ENCODE peak calls at places on chromosomes 6 and 20, in four cellular contexts. X is nephron progenitor cell, P is natural killer cell, K is GM12865. B is an unnamed sample.

GRCh38 chr6:170024940-170025339 is 265.9 kb downstream of the DLL1 start:
- DNase-seq in X (no peak), P (no peak), K (no peak), B (no peak)

GRCh38 chr20:32611286-32611685 is 26.2 kb upstream of the NOL4L start:
- DNase-seq in X (no peak), P (no peak), K (no peak), B (no peak)

GRCh38 chr6:19849736-19850135 is 12.6 kb downstream of the ID4 start:
- DNase-seq in X (no peak), P (no peak), K (no peak), B (no peak)

GRCh38 chr20:41469868-41470267 is 103.2 kb upstream of the EMILIN3 start:
- DNase-seq in X (no peak), P (no peak), K (no peak), B (no peak)

GRCh38 chr6:97177905-97178304 is 105.1 kb downstream of the MMS22L start:
- DNase-seq in X (no peak), P (no peak), K (no peak), B (no peak)

GRCh38 chr6:10310826-10311225 is 104.0 kb downstream of the TFAP2A start:
- DNase-seq in X (no peak), P (no peak), K (no peak), B (no peak)

GRCh38 chr6:105120570-105120969 is 59.2 kb downstream of the POPDC3 start:
- DNase-seq in X (no peak), P (no peak), K (no peak), B (no peak)

GRCh38 chr6:33167374-33168148 is 24.7 kb downstream of the COL11A2 start:
- DNase-seq in X (no peak), P (no peak), K (no peak), B (no peak)

GRCh38 chr6:34487536-34487935 is 21.7 kb downstream of the PACSIN1 start:
- DNase-seq in X (no peak), P (no peak), K (no peak), B (no peak)

GRCh38 chr20:22207280-22207679 is 377.1 kb downstream of the FOXA2 start:
- DNase-seq in X (no peak), P (no peak), K (no peak), B (no peak)

GRCh38 chr6:42783177-42783875 is 1.5 kb downstream of the BICRAL start:
- DNase-seq in X (peak; percentile 65), P (peak; percentile 79), K (peak; percentile 89), B (peak; percentile 59)

GRCh38 chr6:35302604-35303218 is 5.1 kb downstream of the DEF6 start:
- DNase-seq in X (peak; percentile 46), P (peak; percentile 76), K (peak; percentile 86), B (no peak)

GRCh38 chr6:71965404-71965803 is 79.1 kb downstream of the RIMS1 start:
- DNase-seq in X (peak; percentile 17), P (no peak), K (peak; percentile 59), B (no peak)

GRCh38 chr6:91304506-91304905 is 717.6 kb upstream of the MAP3K7 start:
- DNase-seq in X (no peak), P (no peak), K (no peak), B (no peak)

GRCh38 chr6:104908431-104909139 is 48.3 kb upstream of the LIN28B start:
- DNase-seq in X (no peak), P (no peak), K (no peak), B (no peak)

GRCh38 chr20:50243610-50244351 is 53.2 kb downstream of the CEBPB start:
- DNase-seq in X (no peak), P (no peak), K (no peak), B (no peak)

GRCh38 chr20:23889775-23890187 is 10.2 kb upstream of the CST5 start:
- DNase-seq in X (peak; percentile 78), P (peak; percentile 60), K (peak; percentile 53), B (peak; percentile 70)

GRCh38 chr6:5280926-5281325 is 19.6 kb downstream of the FARS2 start:
- DNase-seq in X (no peak), P (no peak), K (no peak), B (no peak)

GRCh38 chr20:46062151-46062550 is 27.6 kb downstream of the NCOA5 start:
- DNase-seq in X (no peak), P (no peak), K (no peak), B (no peak)

GRCh38 chr6:84872996-84873395 is 108.6 kb upstream of the TBX18 start:
- DNase-seq in X (no peak), P (no peak), K (no peak), B (no peak)

GRCh38 chr6:23245559-23245958 is 676.2 kb downstream of the HDGFL1 start:
- DNase-seq in X (no peak), P (no peak), K (no peak), B (no peak)

GRCh38 chr20:22652685-22653568 is 68.6 kb upstream of the FOXA2 start:
- DNase-seq in X (peak; percentile 33), P (no peak), K (no peak), B (no peak)

GRCh38 chr6:139597087-139597763 is 222.8 kb upstream of the CITED2 start:
- DNase-seq in X (no peak), P (no peak), K (no peak), B (no peak)

GRCh38 chr6:80331522-80331921 is 225.1 kb downstream of the BCKDHB start:
- DNase-seq in X (no peak), P (no peak), K (no peak), B (no peak)

GRCh38 chr6:168616807-168617756 is 176.1 kb downstream of the SMOC2 start:
- DNase-seq in X (no peak), P (no peak), K (no peak), B (no peak)

GRCh38 chr6:11585426-11586016 is 48.0 kb downstream of the TMEM170B start:
- DNase-seq in X (no peak), P (no peak), K (peak; percentile 62), B (peak; percentile 29)

GRCh38 chr20:4613718-4614620 is 107.7 kb upstream of the PRND start:
- DNase-seq in X (peak; percentile 23), P (peak; percentile 60), K (peak; percentile 78), B (peak; percentile 73)
- TF ChIP-seq CTCF in X (no peak), P (peak; percentile 62), K (peak; percentile 39), B (peak; percentile 54)

DNA sequence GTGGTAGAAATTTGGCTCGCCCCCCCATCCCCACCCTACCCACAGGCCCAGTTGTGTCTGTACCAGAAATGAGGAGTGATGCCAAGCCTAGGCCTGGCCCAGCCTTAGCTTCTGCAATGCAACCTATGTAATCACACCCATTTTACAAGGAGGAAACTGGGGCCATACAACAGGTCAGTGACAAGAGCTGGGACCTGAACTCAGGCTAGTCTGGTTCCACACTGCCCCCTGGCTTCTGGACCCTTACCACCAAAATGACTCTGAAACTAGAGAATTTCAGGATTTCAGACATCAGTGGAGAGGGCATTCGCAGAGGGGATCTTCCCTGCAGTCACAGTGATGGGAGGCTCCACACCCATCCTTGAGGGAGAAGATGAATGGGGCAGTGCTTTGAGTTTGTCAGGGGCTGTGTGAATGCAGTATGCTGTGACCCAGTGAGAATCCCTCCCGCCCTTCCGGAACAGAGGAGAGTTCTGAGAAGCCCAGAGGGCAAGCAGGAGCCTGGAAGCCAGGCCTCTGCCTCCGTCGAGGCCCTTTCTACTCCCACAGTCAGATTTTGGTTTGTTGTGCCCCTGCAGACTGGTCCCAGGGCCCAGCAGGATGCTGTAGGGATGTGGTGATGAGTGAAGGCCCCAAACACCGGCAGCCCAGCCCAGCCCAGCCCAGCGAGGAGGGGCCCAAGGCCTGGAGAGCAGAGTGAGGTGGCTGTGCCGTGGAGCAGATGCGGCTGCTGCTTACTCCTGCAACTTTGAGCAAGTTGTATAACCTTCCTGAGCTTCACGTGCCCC is 48.1 kb upstream of the MYL9 start:
- DNase-seq in X (no peak), P (no peak), K (no peak), B (peak; percentile 27)
- TF ChIP-seq CTCF in X (no peak), P (peak; percentile 20), K (peak; percentile 15), B (peak; percentile 37)

GRCh38 chr6:145895802-145896201 is 68.4 kb downstream of the SHPRH start:
- DNase-seq in X (no peak), P (no peak), K (no peak), B (no peak)
- TF ChIP-seq CTCF in X (no peak), P (no peak), K (no peak), B (peak; percentile 21)

GRCh38 chr6:4135665-4136353 is 434 bp upstream of the ECI2 start:
- DNase-seq in X (peak; percentile 98), P (peak; percentile 80), K (peak; percentile 96), B (peak; percentile 94)
- TF ChIP-seq CTCF in X (no peak), P (no peak), K (no peak), B (no peak)

GRCh38 chr6:107763959-107764358 is 60.2 kb downstream of the SCML4 start:
- DNase-seq in X (no peak), P (no peak), K (no peak), B (no peak)
- TF ChIP-seq CTCF in X (no peak), P (no peak), K (no peak), B (no peak)

DNA sequence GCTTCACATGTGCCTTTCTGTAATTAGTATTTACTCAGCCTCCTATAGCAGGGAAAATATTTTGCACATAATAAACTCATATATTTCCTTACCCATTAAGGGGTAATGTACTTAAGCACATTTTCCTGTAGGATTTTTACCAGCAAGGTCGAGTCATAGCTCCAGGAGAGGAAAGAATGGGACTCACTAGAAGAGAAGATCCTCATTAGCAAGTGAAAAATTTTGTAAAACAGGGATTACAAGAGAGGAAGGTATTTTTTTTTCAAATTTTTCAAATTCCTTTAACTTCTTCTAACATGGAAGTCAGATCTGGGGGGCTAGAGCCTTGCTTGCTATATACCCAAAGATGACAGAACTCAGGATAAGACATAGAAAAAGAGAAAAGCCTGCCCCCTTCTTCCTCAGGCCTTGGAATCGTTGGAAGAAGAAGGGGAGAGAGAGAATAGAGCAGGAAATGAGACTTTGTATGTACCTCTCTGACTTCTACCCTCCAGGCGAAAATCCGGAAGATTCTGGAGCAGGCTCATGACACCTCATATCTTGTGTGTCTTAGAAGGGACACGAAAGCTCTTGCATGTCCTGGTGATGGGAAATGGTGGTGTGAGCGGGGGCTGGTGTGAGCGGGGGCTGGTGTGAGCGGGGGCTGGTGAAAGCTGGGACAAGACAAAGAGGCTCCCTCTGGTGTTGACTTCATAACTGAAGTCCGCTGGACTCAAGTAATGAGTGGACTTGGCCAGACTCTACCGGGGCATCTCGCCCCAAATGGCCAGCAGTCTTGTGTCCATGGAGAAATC is 256.9 kb upstream of the PLCB4 start:
- DNase-seq in X (no peak), P (no peak), K (no peak), B (no peak)
- TF ChIP-seq CTCF in X (no peak), P (no peak), K (no peak), B (no peak)

DNA sequence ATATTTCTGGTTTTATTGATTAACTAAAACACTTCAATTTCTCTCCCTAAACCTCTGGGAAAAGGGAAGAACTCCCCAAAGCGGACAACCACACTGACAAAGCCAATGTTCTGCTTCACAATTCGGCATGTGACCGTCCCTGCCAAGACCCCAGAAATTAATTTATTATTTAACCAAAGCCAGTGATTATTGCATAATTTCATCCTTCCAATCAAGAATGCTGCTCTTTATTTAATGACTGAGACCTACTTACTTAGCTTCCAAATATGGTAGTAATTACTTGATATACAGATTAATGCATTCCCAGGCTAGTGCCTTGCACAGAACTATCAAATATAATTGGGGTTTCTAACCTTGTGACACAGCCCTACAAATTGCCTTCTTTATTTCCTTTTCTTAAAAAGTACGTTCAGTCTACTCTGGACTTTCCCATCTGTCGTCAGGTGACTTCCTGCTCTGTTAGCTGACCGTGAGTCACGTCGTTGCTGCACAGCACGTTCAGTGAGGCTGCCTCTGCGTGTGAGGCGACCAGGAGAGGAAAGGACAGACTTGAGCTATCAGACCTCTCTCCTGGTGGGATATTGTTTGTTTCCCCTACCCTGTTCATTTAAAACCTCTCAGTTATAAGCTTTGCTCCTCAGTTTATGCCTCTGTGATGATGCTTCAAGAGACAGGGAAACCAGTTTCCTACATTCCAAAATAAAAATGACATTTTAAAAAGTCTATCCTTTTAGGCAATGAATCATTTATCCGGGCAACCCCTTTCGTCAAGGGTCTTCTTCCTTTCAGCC is 55.7 kb upstream of the TNFAIP3 start:
- DNase-seq in X (no peak), P (peak; percentile 71), K (peak; percentile 94), B (peak; percentile 20)
- TF ChIP-seq CTCF in X (no peak), P (no peak), K (no peak), B (no peak)